ENCODE peak calls at places on chromosomes 4 and X, in four cellular contexts. N is hepatocyte, M is mesenchymal stem cell, Q is renal cortical epithelial cell. Y is an unnamed sample.

GRCh38 chr4:101615652-101616051 is 174.9 kb upstream of the BANK1 start:
- DNase-seq in M (no peak), N (no peak), Q (no peak), Y (no peak)

GRCh38 chr4:8303485-8304281 is 34.1 kb downstream of the HTRA3 start:
- DNase-seq in N (peak), M (peak), Q (peak), Y (no peak)

GRCh38 chr4:124499266-124499665 is 213.3 kb downstream of the ANKRD50 start:
- DNase-seq in M (peak), Q (no peak), N (no peak), Y (no peak)

GRCh38 chrX:65596270-65596669 is 61.7 kb upstream of the LAS1L start:
- DNase-seq in N (no peak), Q (peak), M (peak), Y (no peak)

GRCh38 chrX:45889471-45889870 is 655.8 kb downstream of the ZNF674 start:
- DNase-seq in M (no peak), Q (no peak), N (no peak), Y (no peak)

GRCh38 chrX:47482065-47482511 is 934 bp downstream of the ZNF41 start:
- DNase-seq in M (no peak), N (no peak), Q (no peak), Y (no peak)

GRCh38 chr4:53905935-53906377 is 158.4 kb downstream of the CHIC2 start:
- DNase-seq in N (peak), M (peak), Q (peak), Y (no peak)

GRCh38 chr4:14874990-14875389 is 127.3 kb upstream of the CPEB2 start:
- DNase-seq in Q (no peak), M (no peak), N (no peak), Y (no peak)

GRCh38 chrX:155056877-155057792 is 13.8 kb downstream of the CMC4 start:
- DNase-seq in Q (peak), M (peak), N (peak), Y (peak)

GRCh38 chr4:6907658-6908191 is 1.9 kb upstream of the TBC1D14 start:
- DNase-seq in Q (no peak), N (peak), M (no peak), Y (peak)

GRCh38 chr4:86853209-86853608 is 4.0 kb upstream of the SLC10A6 start:
- DNase-seq in M (no peak), Q (no peak), N (no peak), Y (no peak)

GRCh38 chr4:185357220-185357619 is 38.5 kb downstream of the LRP2BP start:
- DNase-seq in M (peak), Q (no peak), N (no peak), Y (no peak)

GRCh38 chr4:123785515-123785914 is 388.9 kb downstream of the SPRY1 start:
- DNase-seq in M (peak), Q (peak), N (no peak), Y (peak)

GRCh38 chrX:151753313-151754041 is 18.9 kb downstream of the CNGA2 start:
- DNase-seq in N (peak), M (no peak), Q (peak), Y (peak)

GRCh38 chrX:49884290-49884862 is 5.1 kb downstream of the USP27X start:
- DNase-seq in M (peak), N (peak), Q (peak), Y (peak)

GRCh38 chr4:183838987-183839712 is 66.0 kb upstream of the STOX2 start:
- DNase-seq in N (peak), Q (peak), M (peak), Y (no peak)

GRCh38 chr4:11821774-11822430 is 393.2 kb upstream of the HS3ST1 start:
- DNase-seq in Q (no peak), M (no peak), N (no peak), Y (no peak)

GRCh38 chr4:148434075-148434773 is 8.0 kb downstream of the NR3C2 start:
- DNase-seq in Q (no peak), N (no peak), M (no peak), Y (no peak)

GRCh38 chr4:137451150-137451850 is 81.0 kb downstream of the PCDH18 start:
- DNase-seq in M (no peak), N (no peak), Q (no peak), Y (no peak)

GRCh38 chrX:8820910-8821527 is 19.8 kb upstream of the FAM9A start:
- DNase-seq in Q (peak), N (peak), M (peak), Y (no peak)

GRCh38 chr4:131411393-131411792 is 1737.7 kb upstream of the PCDH10 start:
- DNase-seq in N (no peak), M (no peak), Q (no peak), Y (no peak)

GRCh38 chr4:2722033-2722432 is 34.1 kb downstream of the TNIP2 start:
- DNase-seq in N (no peak), Q (no peak), M (no peak), Y (no peak)

GRCh38 chr4:122855491-122855890 is 28.9 kb downstream of the FGF2 start:
- DNase-seq in M (no peak), Q (peak), N (no peak), Y (no peak)

GRCh38 chr4:79210636-79211049 is 115.2 kb downstream of the NAA11 start:
- DNase-seq in Q (no peak), M (no peak), N (no peak), Y (no peak)

GRCh38 chr4:138096384-138097062 is 145.6 kb downstream of the SLC7A11 start:
- DNase-seq in M (no peak), Q (no peak), N (no peak), Y (no peak)

GRCh38 chr4:8238061-8238511 is 31.5 kb upstream of the HTRA3 start:
- DNase-seq in N (peak), Q (no peak), M (no peak), Y (peak)

GRCh38 chr4:36235306-36235705 is 9.0 kb downstream of the ARAP2 start:
- DNase-seq in N (peak), Q (no peak), M (no peak), Y (no peak)

GRCh38 chrX:10600479-10600878 is 19.9 kb downstream of the MID1 start:
- DNase-seq in Q (no peak), N (no peak), M (no peak), Y (no peak)

GRCh38 chr4:105092356-105092755 is 54.3 kb upstream of the TET2 start:
- DNase-seq in N (peak), Q (peak), M (no peak), Y (peak)

GRCh38 chr4:180449395-180449956 is 1793.7 kb upstream of the TENM3 start:
- DNase-seq in N (peak), Q (peak), M (peak), Y (no peak)

GRCh38 chrX:45309096-45309495 is 108.4 kb upstream of the DIPK2B start:
- DNase-seq in Q (no peak), M (peak), N (no peak), Y (no peak)

GRCh38 chr4:81675785-81676427 is 204.2 kb upstream of the RASGEF1B start:
- DNase-seq in M (no peak), Q (no peak), N (no peak), Y (no peak)

GRCh38 chr4:45621926-45622325 is 501.9 kb downstream of the GABRG1 start:
- DNase-seq in Q (peak), M (no peak), N (peak), Y (no peak)

GRCh38 chr4:24352112-24352511 is 232.2 kb downstream of the DHX15 start:
- DNase-seq in Q (no peak), M (no peak), N (no peak), Y (no peak)

GRCh38 chr4:141668200-141668599 is 31.8 kb downstream of the IL15 start:
- DNase-seq in N (no peak), Q (no peak), M (no peak), Y (no peak)

GRCh38 chr4:85445058-85445639 is 29.8 kb upstream of the ARHGAP24 start:
- DNase-seq in M (no peak), Q (no peak), N (no peak), Y (no peak)

GRCh38 chr4:119087656-119088055 is 48.0 kb upstream of the MYOZ2 start:
- DNase-seq in Q (no peak), N (no peak), M (no peak), Y (no peak)

GRCh38 chr4:30269850-30270249 is 450.3 kb upstream of the PCDH7 start:
- DNase-seq in M (no peak), Q (no peak), N (peak), Y (no peak)

GRCh38 chr4:10413177-10413576 is 44.0 kb downstream of the ZNF518B start:
- DNase-seq in Q (no peak), M (no peak), N (no peak), Y (no peak)

Y was measured in mucosa of descending colon.